ENCODE peak calls at places on chromosomes 11 and 22, in ten cellular contexts. One of them, this sample, is unnamed.

GRCh38 chr11:62647609-62648005 is 1.2 kb upstream of the GANAB start:
- DNase-seq in activated T-cell treated with anti-CD3 and anti-CD28 coated beads, Interleukin-2, amount 50 U/mL, for 1 hour: no peak
- DNase-seq in HFFc6: no peak
- DNase-seq in stimulated activated CD4-positive, alpha-beta T cell treated with anti-CD3 and anti-CD28 coated beads, Interleukin-2, amount 100 ng/mL, for 4 hours: no peak
- DNase-seq in COR-L47: no peak
- DNase-seq in HCT116: no peak
- DNase-seq in EL: no peak
- DNase-seq in stimulated activated naive CD8-positive, alpha-beta T cell treated with anti-CD3 and anti-CD28 coated beads, Interleukin-15, amount 100 ng/mL, for 72 hours: no peak
- DNase-seq in neural progenitor cell: no peak
- DNase-seq in T-helper 9 cell: no peak
- DNase-seq in this sample: no peak

GRCh38 chr11:107017433-107018227 is 646 bp downstream of the GUCY1A2 start:
- DNase-seq in activated T-cell treated with anti-CD3 and anti-CD28 coated beads, Interleukin-2, amount 50 U/mL, for 1 hour: no peak
- DNase-seq in HFFc6: no peak
- DNase-seq in stimulated activated CD4-positive, alpha-beta T cell treated with anti-CD3 and anti-CD28 coated beads, Interleukin-2, amount 100 ng/mL, for 4 hours: no peak
- DNase-seq in COR-L47: peak
- DNase-seq in HCT116: no peak
- DNase-seq in EL: peak
- DNase-seq in stimulated activated naive CD8-positive, alpha-beta T cell treated with anti-CD3 and anti-CD28 coated beads, Interleukin-15, amount 100 ng/mL, for 72 hours: peak
- DNase-seq in neural progenitor cell: peak
- DNase-seq in T-helper 9 cell: no peak
- DNase-seq in this sample: peak

GRCh38 chr11:120931057-120931779 is 92.7 kb upstream of the TBCEL start:
- DNase-seq in activated T-cell treated with anti-CD3 and anti-CD28 coated beads, Interleukin-2, amount 50 U/mL, for 1 hour: no peak
- DNase-seq in HFFc6: no peak
- DNase-seq in stimulated activated CD4-positive, alpha-beta T cell treated with anti-CD3 and anti-CD28 coated beads, Interleukin-2, amount 100 ng/mL, for 4 hours: no peak
- DNase-seq in COR-L47: no peak
- DNase-seq in HCT116: no peak
- DNase-seq in EL: no peak
- DNase-seq in stimulated activated naive CD8-positive, alpha-beta T cell treated with anti-CD3 and anti-CD28 coated beads, Interleukin-15, amount 100 ng/mL, for 72 hours: no peak
- DNase-seq in neural progenitor cell: no peak
- DNase-seq in T-helper 9 cell: no peak
- DNase-seq in this sample: no peak

GRCh38 chr11:118622376-118623290 is 15.2 kb downstream of the PHLDB1 start:
- DNase-seq in activated T-cell treated with anti-CD3 and anti-CD28 coated beads, Interleukin-2, amount 50 U/mL, for 1 hour: no peak
- DNase-seq in HFFc6: peak
- DNase-seq in stimulated activated CD4-positive, alpha-beta T cell treated with anti-CD3 and anti-CD28 coated beads, Interleukin-2, amount 100 ng/mL, for 4 hours: no peak
- DNase-seq in COR-L47: peak
- DNase-seq in HCT116: peak
- DNase-seq in EL: peak
- DNase-seq in stimulated activated naive CD8-positive, alpha-beta T cell treated with anti-CD3 and anti-CD28 coated beads, Interleukin-15, amount 100 ng/mL, for 72 hours: no peak
- DNase-seq in neural progenitor cell: peak
- DNase-seq in T-helper 9 cell: no peak
- DNase-seq in this sample: no peak

GRCh38 chr11:17827006-17827405 is 92.4 kb downstream of the KCNC1 start:
- DNase-seq in activated T-cell treated with anti-CD3 and anti-CD28 coated beads, Interleukin-2, amount 50 U/mL, for 1 hour: no peak
- DNase-seq in HFFc6: no peak
- DNase-seq in stimulated activated CD4-positive, alpha-beta T cell treated with anti-CD3 and anti-CD28 coated beads, Interleukin-2, amount 100 ng/mL, for 4 hours: no peak
- DNase-seq in COR-L47: peak
- DNase-seq in HCT116: no peak
- DNase-seq in EL: no peak
- DNase-seq in stimulated activated naive CD8-positive, alpha-beta T cell treated with anti-CD3 and anti-CD28 coated beads, Interleukin-15, amount 100 ng/mL, for 72 hours: no peak
- DNase-seq in neural progenitor cell: peak
- DNase-seq in T-helper 9 cell: no peak
- DNase-seq in this sample: no peak

GRCh38 chr11:10673476-10674062 is 20.0 kb downstream of the IRAG1 start:
- DNase-seq in activated T-cell treated with anti-CD3 and anti-CD28 coated beads, Interleukin-2, amount 50 U/mL, for 1 hour: no peak
- DNase-seq in HFFc6: no peak
- DNase-seq in stimulated activated CD4-positive, alpha-beta T cell treated with anti-CD3 and anti-CD28 coated beads, Interleukin-2, amount 100 ng/mL, for 4 hours: no peak
- DNase-seq in COR-L47: no peak
- DNase-seq in HCT116: no peak
- DNase-seq in EL: no peak
- DNase-seq in stimulated activated naive CD8-positive, alpha-beta T cell treated with anti-CD3 and anti-CD28 coated beads, Interleukin-15, amount 100 ng/mL, for 72 hours: no peak
- DNase-seq in neural progenitor cell: no peak
- DNase-seq in T-helper 9 cell: no peak
- DNase-seq in this sample: no peak

GRCh38 chr22:40294696-40295095 is 51.6 kb upstream of the ADSL start:
- DNase-seq in activated T-cell treated with anti-CD3 and anti-CD28 coated beads, Interleukin-2, amount 50 U/mL, for 1 hour: no peak
- DNase-seq in HFFc6: no peak
- DNase-seq in stimulated activated CD4-positive, alpha-beta T cell treated with anti-CD3 and anti-CD28 coated beads, Interleukin-2, amount 100 ng/mL, for 4 hours: no peak
- DNase-seq in COR-L47: no peak
- DNase-seq in HCT116: no peak
- DNase-seq in EL: no peak
- DNase-seq in stimulated activated naive CD8-positive, alpha-beta T cell treated with anti-CD3 and anti-CD28 coated beads, Interleukin-15, amount 100 ng/mL, for 72 hours: no peak
- DNase-seq in neural progenitor cell: no peak
- DNase-seq in T-helper 9 cell: no peak
- DNase-seq in this sample: no peak

GRCh38 chr11:65572356-65573043 is at the start of gene FAM89B:
- DNase-seq in activated T-cell treated with anti-CD3 and anti-CD28 coated beads, Interleukin-2, amount 50 U/mL, for 1 hour: peak
- DNase-seq in HFFc6: peak
- DNase-seq in stimulated activated CD4-positive, alpha-beta T cell treated with anti-CD3 and anti-CD28 coated beads, Interleukin-2, amount 100 ng/mL, for 4 hours: peak
- DNase-seq in COR-L47: peak
- DNase-seq in HCT116: no peak
- DNase-seq in EL: peak
- DNase-seq in stimulated activated naive CD8-positive, alpha-beta T cell treated with anti-CD3 and anti-CD28 coated beads, Interleukin-15, amount 100 ng/mL, for 72 hours: peak
- DNase-seq in neural progenitor cell: peak
- DNase-seq in T-helper 9 cell: peak
- DNase-seq in this sample: peak

GRCh38 chr11:76670475-76671235 is at the start of gene LRRC32:
- DNase-seq in activated T-cell treated with anti-CD3 and anti-CD28 coated beads, Interleukin-2, amount 50 U/mL, for 1 hour: peak
- DNase-seq in HFFc6: no peak
- DNase-seq in stimulated activated CD4-positive, alpha-beta T cell treated with anti-CD3 and anti-CD28 coated beads, Interleukin-2, amount 100 ng/mL, for 4 hours: no peak
- DNase-seq in COR-L47: no peak
- DNase-seq in HCT116: no peak
- DNase-seq in EL: no peak
- DNase-seq in stimulated activated naive CD8-positive, alpha-beta T cell treated with anti-CD3 and anti-CD28 coated beads, Interleukin-15, amount 100 ng/mL, for 72 hours: peak
- DNase-seq in neural progenitor cell: peak
- DNase-seq in T-helper 9 cell: no peak
- DNase-seq in this sample: peak

GRCh38 chr11:134466035-134466908 is 54.2 kb upstream of the B3GAT1 start:
- DNase-seq in activated T-cell treated with anti-CD3 and anti-CD28 coated beads, Interleukin-2, amount 50 U/mL, for 1 hour: no peak
- DNase-seq in HFFc6: no peak
- DNase-seq in stimulated activated CD4-positive, alpha-beta T cell treated with anti-CD3 and anti-CD28 coated beads, Interleukin-2, amount 100 ng/mL, for 4 hours: no peak
- DNase-seq in COR-L47: no peak
- DNase-seq in HCT116: no peak
- DNase-seq in EL: no peak
- DNase-seq in stimulated activated naive CD8-positive, alpha-beta T cell treated with anti-CD3 and anti-CD28 coated beads, Interleukin-15, amount 100 ng/mL, for 72 hours: no peak
- DNase-seq in neural progenitor cell: peak
- DNase-seq in T-helper 9 cell: no peak
- DNase-seq in this sample: no peak

GRCh38 chr11:111976614-111977140 is 39.5 kb downstream of the DIXDC1 start:
- DNase-seq in activated T-cell treated with anti-CD3 and anti-CD28 coated beads, Interleukin-2, amount 50 U/mL, for 1 hour: no peak
- DNase-seq in HFFc6: no peak
- DNase-seq in stimulated activated CD4-positive, alpha-beta T cell treated with anti-CD3 and anti-CD28 coated beads, Interleukin-2, amount 100 ng/mL, for 4 hours: no peak
- DNase-seq in COR-L47: no peak
- DNase-seq in HCT116: no peak
- DNase-seq in EL: peak
- DNase-seq in stimulated activated naive CD8-positive, alpha-beta T cell treated with anti-CD3 and anti-CD28 coated beads, Interleukin-15, amount 100 ng/mL, for 72 hours: no peak
- DNase-seq in neural progenitor cell: no peak
- DNase-seq in T-helper 9 cell: no peak
- DNase-seq in this sample: no peak

GRCh38 chr22:26548303-26548702 is 36.0 kb upstream of the TFIP11 start:
- DNase-seq in activated T-cell treated with anti-CD3 and anti-CD28 coated beads, Interleukin-2, amount 50 U/mL, for 1 hour: no peak
- DNase-seq in HFFc6: no peak
- DNase-seq in stimulated activated CD4-positive, alpha-beta T cell treated with anti-CD3 and anti-CD28 coated beads, Interleukin-2, amount 100 ng/mL, for 4 hours: no peak
- DNase-seq in COR-L47: no peak
- DNase-seq in HCT116: no peak
- DNase-seq in EL: no peak
- DNase-seq in stimulated activated naive CD8-positive, alpha-beta T cell treated with anti-CD3 and anti-CD28 coated beads, Interleukin-15, amount 100 ng/mL, for 72 hours: no peak
- DNase-seq in neural progenitor cell: no peak
- DNase-seq in T-helper 9 cell: no peak
- DNase-seq in this sample: no peak

GRCh38 chr22:26471522-26471921 is 12.1 kb downstream of the HPS4 start:
- DNase-seq in activated T-cell treated with anti-CD3 and anti-CD28 coated beads, Interleukin-2, amount 50 U/mL, for 1 hour: no peak
- DNase-seq in HFFc6: peak
- DNase-seq in stimulated activated CD4-positive, alpha-beta T cell treated with anti-CD3 and anti-CD28 coated beads, Interleukin-2, amount 100 ng/mL, for 4 hours: no peak
- DNase-seq in COR-L47: no peak
- DNase-seq in HCT116: peak
- DNase-seq in EL: peak
- DNase-seq in stimulated activated naive CD8-positive, alpha-beta T cell treated with anti-CD3 and anti-CD28 coated beads, Interleukin-15, amount 100 ng/mL, for 72 hours: no peak
- DNase-seq in neural progenitor cell: no peak
- DNase-seq in T-helper 9 cell: no peak
- DNase-seq in this sample: peak

GRCh38 chr22:43378011-43378704 is 33.7 kb upstream of the MPPED1 start:
- DNase-seq in activated T-cell treated with anti-CD3 and anti-CD28 coated beads, Interleukin-2, amount 50 U/mL, for 1 hour: no peak
- DNase-seq in HFFc6: no peak
- DNase-seq in stimulated activated CD4-positive, alpha-beta T cell treated with anti-CD3 and anti-CD28 coated beads, Interleukin-2, amount 100 ng/mL, for 4 hours: no peak
- DNase-seq in COR-L47: no peak
- DNase-seq in HCT116: no peak
- DNase-seq in EL: peak
- DNase-seq in stimulated activated naive CD8-positive, alpha-beta T cell treated with anti-CD3 and anti-CD28 coated beads, Interleukin-15, amount 100 ng/mL, for 72 hours: no peak
- DNase-seq in neural progenitor cell: no peak
- DNase-seq in T-helper 9 cell: no peak
- DNase-seq in this sample: peak

GRCh38 chr22:17167486-17167885 is 8.4 kb upstream of the HDHD5 start:
- DNase-seq in activated T-cell treated with anti-CD3 and anti-CD28 coated beads, Interleukin-2, amount 50 U/mL, for 1 hour: no peak
- DNase-seq in HFFc6: no peak
- DNase-seq in stimulated activated CD4-positive, alpha-beta T cell treated with anti-CD3 and anti-CD28 coated beads, Interleukin-2, amount 100 ng/mL, for 4 hours: no peak
- DNase-seq in COR-L47: no peak
- DNase-seq in HCT116: no peak
- DNase-seq in EL: no peak
- DNase-seq in stimulated activated naive CD8-positive, alpha-beta T cell treated with anti-CD3 and anti-CD28 coated beads, Interleukin-15, amount 100 ng/mL, for 72 hours: no peak
- DNase-seq in neural progenitor cell: no peak
- DNase-seq in T-helper 9 cell: no peak
- DNase-seq in this sample: no peak

GRCh38 chr11:111376453-111376871 is 2.6 kb downstream of the POU2AF1 start:
- DNase-seq in activated T-cell treated with anti-CD3 and anti-CD28 coated beads, Interleukin-2, amount 50 U/mL, for 1 hour: no peak
- DNase-seq in HFFc6: no peak
- DNase-seq in stimulated activated CD4-positive, alpha-beta T cell treated with anti-CD3 and anti-CD28 coated beads, Interleukin-2, amount 100 ng/mL, for 4 hours: no peak
- DNase-seq in COR-L47: no peak
- DNase-seq in HCT116: no peak
- DNase-seq in EL: no peak
- DNase-seq in stimulated activated naive CD8-positive, alpha-beta T cell treated with anti-CD3 and anti-CD28 coated beads, Interleukin-15, amount 100 ng/mL, for 72 hours: no peak
- DNase-seq in neural progenitor cell: no peak
- DNase-seq in T-helper 9 cell: no peak
- DNase-seq in this sample: no peak

GRCh38 chr11:110786226-110786902 is 74.1 kb upstream of the ARHGAP20 start:
- DNase-seq in activated T-cell treated with anti-CD3 and anti-CD28 coated beads, Interleukin-2, amount 50 U/mL, for 1 hour: no peak
- DNase-seq in HFFc6: no peak
- DNase-seq in stimulated activated CD4-positive, alpha-beta T cell treated with anti-CD3 and anti-CD28 coated beads, Interleukin-2, amount 100 ng/mL, for 4 hours: no peak
- DNase-seq in COR-L47: no peak
- DNase-seq in HCT116: no peak
- DNase-seq in EL: no peak
- DNase-seq in stimulated activated naive CD8-positive, alpha-beta T cell treated with anti-CD3 and anti-CD28 coated beads, Interleukin-15, amount 100 ng/mL, for 72 hours: no peak
- DNase-seq in neural progenitor cell: no peak
- DNase-seq in T-helper 9 cell: no peak
- DNase-seq in this sample: no peak

GRCh38 chr22:41762980-41763779 is 37.3 kb upstream of the CCDC134 start:
- DNase-seq in activated T-cell treated with anti-CD3 and anti-CD28 coated beads, Interleukin-2, amount 50 U/mL, for 1 hour: peak
- DNase-seq in HFFc6: no peak
- DNase-seq in stimulated activated CD4-positive, alpha-beta T cell treated with anti-CD3 and anti-CD28 coated beads, Interleukin-2, amount 100 ng/mL, for 4 hours: no peak
- DNase-seq in COR-L47: peak
- DNase-seq in HCT116: peak
- DNase-seq in EL: peak
- DNase-seq in stimulated activated naive CD8-positive, alpha-beta T cell treated with anti-CD3 and anti-CD28 coated beads, Interleukin-15, amount 100 ng/mL, for 72 hours: no peak
- DNase-seq in neural progenitor cell: peak
- DNase-seq in T-helper 9 cell: peak
- DNase-seq in this sample: peak

GRCh38 chr11:17786824-17787525 is 52.4 kb downstream of the KCNC1 start:
- DNase-seq in activated T-cell treated with anti-CD3 and anti-CD28 coated beads, Interleukin-2, amount 50 U/mL, for 1 hour: no peak
- DNase-seq in HFFc6: peak
- DNase-seq in stimulated activated CD4-positive, alpha-beta T cell treated with anti-CD3 and anti-CD28 coated beads, Interleukin-2, amount 100 ng/mL, for 4 hours: no peak
- DNase-seq in COR-L47: no peak
- DNase-seq in HCT116: peak
- DNase-seq in EL: peak
- DNase-seq in stimulated activated naive CD8-positive, alpha-beta T cell treated with anti-CD3 and anti-CD28 coated beads, Interleukin-15, amount 100 ng/mL, for 72 hours: no peak
- DNase-seq in neural progenitor cell: peak
- DNase-seq in T-helper 9 cell: no peak
- DNase-seq in this sample: no peak

GRCh38 chr11:19428206-19429001 is 187.7 kb upstream of the E2F8 start:
- DNase-seq in activated T-cell treated with anti-CD3 and anti-CD28 coated beads, Interleukin-2, amount 50 U/mL, for 1 hour: no peak
- DNase-seq in HFFc6: no peak
- DNase-seq in stimulated activated CD4-positive, alpha-beta T cell treated with anti-CD3 and anti-CD28 coated beads, Interleukin-2, amount 100 ng/mL, for 4 hours: no peak
- DNase-seq in COR-L47: no peak
- DNase-seq in HCT116: no peak
- DNase-seq in EL: no peak
- DNase-seq in stimulated activated naive CD8-positive, alpha-beta T cell treated with anti-CD3 and anti-CD28 coated beads, Interleukin-15, amount 100 ng/mL, for 72 hours: no peak
- DNase-seq in neural progenitor cell: peak
- DNase-seq in T-helper 9 cell: no peak
- DNase-seq in this sample: peak

GRCh38 chr22:21816787-21817496 is 50.5 kb downstream of the MAPK1 start:
- DNase-seq in activated T-cell treated with anti-CD3 and anti-CD28 coated beads, Interleukin-2, amount 50 U/mL, for 1 hour: peak
- DNase-seq in HFFc6: peak
- DNase-seq in stimulated activated CD4-positive, alpha-beta T cell treated with anti-CD3 and anti-CD28 coated beads, Interleukin-2, amount 100 ng/mL, for 4 hours: peak
- DNase-seq in COR-L47: no peak
- DNase-seq in HCT116: no peak
- DNase-seq in EL: peak
- DNase-seq in stimulated activated naive CD8-positive, alpha-beta T cell treated with anti-CD3 and anti-CD28 coated beads, Interleukin-15, amount 100 ng/mL, for 72 hours: no peak
- DNase-seq in neural progenitor cell: no peak
- DNase-seq in T-helper 9 cell: no peak
- DNase-seq in this sample: peak

GRCh38 chr22:42780070-42780540 is 59.4 kb upstream of the A4GALT start:
- DNase-seq in activated T-cell treated with anti-CD3 and anti-CD28 coated beads, Interleukin-2, amount 50 U/mL, for 1 hour: peak
- DNase-seq in HFFc6: peak
- DNase-seq in stimulated activated CD4-positive, alpha-beta T cell treated with anti-CD3 and anti-CD28 coated beads, Interleukin-2, amount 100 ng/mL, for 4 hours: peak
- DNase-seq in COR-L47: peak
- DNase-seq in HCT116: peak
- DNase-seq in EL: peak
- DNase-seq in stimulated activated naive CD8-positive, alpha-beta T cell treated with anti-CD3 and anti-CD28 coated beads, Interleukin-15, amount 100 ng/mL, for 72 hours: peak
- DNase-seq in neural progenitor cell: peak
- DNase-seq in T-helper 9 cell: peak
- DNase-seq in this sample: peak

GRCh38 chr22:44172370-44173108 is 8.2 kb upstream of the PARVG start:
- DNase-seq in activated T-cell treated with anti-CD3 and anti-CD28 coated beads, Interleukin-2, amount 50 U/mL, for 1 hour: no peak
- DNase-seq in HFFc6: no peak
- DNase-seq in stimulated activated CD4-positive, alpha-beta T cell treated with anti-CD3 and anti-CD28 coated beads, Interleukin-2, amount 100 ng/mL, for 4 hours: no peak
- DNase-seq in COR-L47: peak
- DNase-seq in HCT116: no peak
- DNase-seq in EL: no peak
- DNase-seq in stimulated activated naive CD8-positive, alpha-beta T cell treated with anti-CD3 and anti-CD28 coated beads, Interleukin-15, amount 100 ng/mL, for 72 hours: no peak
- DNase-seq in neural progenitor cell: peak
- DNase-seq in T-helper 9 cell: no peak
- DNase-seq in this sample: no peak

GRCh38 chr11:103842795-103843194 is 193.6 kb upstream of the DDI1 start:
- DNase-seq in activated T-cell treated with anti-CD3 and anti-CD28 coated beads, Interleukin-2, amount 50 U/mL, for 1 hour: no peak
- DNase-seq in HFFc6: peak
- DNase-seq in stimulated activated CD4-positive, alpha-beta T cell treated with anti-CD3 and anti-CD28 coated beads, Interleukin-2, amount 100 ng/mL, for 4 hours: no peak
- DNase-seq in COR-L47: peak
- DNase-seq in HCT116: no peak
- DNase-seq in EL: peak
- DNase-seq in stimulated activated naive CD8-positive, alpha-beta T cell treated with anti-CD3 and anti-CD28 coated beads, Interleukin-15, amount 100 ng/mL, for 72 hours: no peak
- DNase-seq in neural progenitor cell: peak
- DNase-seq in T-helper 9 cell: no peak
- DNase-seq in this sample: no peak

GRCh38 chr22:29330753-29331152 is 15.3 kb upstream of the RASL10A start:
- DNase-seq in activated T-cell treated with anti-CD3 and anti-CD28 coated beads, Interleukin-2, amount 50 U/mL, for 1 hour: no peak
- DNase-seq in HFFc6: peak
- DNase-seq in stimulated activated CD4-positive, alpha-beta T cell treated with anti-CD3 and anti-CD28 coated beads, Interleukin-2, amount 100 ng/mL, for 4 hours: no peak
- DNase-seq in COR-L47: no peak
- DNase-seq in HCT116: no peak
- DNase-seq in EL: peak
- DNase-seq in stimulated activated naive CD8-positive, alpha-beta T cell treated with anti-CD3 and anti-CD28 coated beads, Interleukin-15, amount 100 ng/mL, for 72 hours: no peak
- DNase-seq in neural progenitor cell: no peak
- DNase-seq in T-helper 9 cell: no peak
- DNase-seq in this sample: no peak

GRCh38 chr11:114400222-114400973 is at the start of the genes C11orf71 and RBM7:
- DNase-seq in activated T-cell treated with anti-CD3 and anti-CD28 coated beads, Interleukin-2, amount 50 U/mL, for 1 hour: peak
- DNase-seq in HFFc6: peak
- DNase-seq in stimulated activated CD4-positive, alpha-beta T cell treated with anti-CD3 and anti-CD28 coated beads, Interleukin-2, amount 100 ng/mL, for 4 hours: peak
- DNase-seq in COR-L47: peak
- DNase-seq in HCT116: peak
- DNase-seq in EL: peak
- DNase-seq in stimulated activated naive CD8-positive, alpha-beta T cell treated with anti-CD3 and anti-CD28 coated beads, Interleukin-15, amount 100 ng/mL, for 72 hours: peak
- DNase-seq in neural progenitor cell: peak
- DNase-seq in T-helper 9 cell: peak
- DNase-seq in this sample: peak

GRCh38 chr11:121533556-121534050 is 80.8 kb upstream of the SORL1-AS1 start:
- DNase-seq in activated T-cell treated with anti-CD3 and anti-CD28 coated beads, Interleukin-2, amount 50 U/mL, for 1 hour: no peak
- DNase-seq in HFFc6: no peak
- DNase-seq in stimulated activated CD4-positive, alpha-beta T cell treated with anti-CD3 and anti-CD28 coated beads, Interleukin-2, amount 100 ng/mL, for 4 hours: no peak
- DNase-seq in COR-L47: no peak
- DNase-seq in HCT116: no peak
- DNase-seq in EL: no peak
- DNase-seq in stimulated activated naive CD8-positive, alpha-beta T cell treated with anti-CD3 and anti-CD28 coated beads, Interleukin-15, amount 100 ng/mL, for 72 hours: no peak
- DNase-seq in neural progenitor cell: no peak
- DNase-seq in T-helper 9 cell: no peak
- DNase-seq in this sample: no peak

GRCh38 chr11:4040461-4040860 is 54.1 kb upstream of the RRM1 start:
- DNase-seq in activated T-cell treated with anti-CD3 and anti-CD28 coated beads, Interleukin-2, amount 50 U/mL, for 1 hour: no peak
- DNase-seq in HFFc6: no peak
- DNase-seq in stimulated activated CD4-positive, alpha-beta T cell treated with anti-CD3 and anti-CD28 coated beads, Interleukin-2, amount 100 ng/mL, for 4 hours: no peak
- DNase-seq in COR-L47: no peak
- DNase-seq in HCT116: no peak
- DNase-seq in EL: no peak
- DNase-seq in stimulated activated naive CD8-positive, alpha-beta T cell treated with anti-CD3 and anti-CD28 coated beads, Interleukin-15, amount 100 ng/mL, for 72 hours: no peak
- DNase-seq in neural progenitor cell: no peak
- DNase-seq in T-helper 9 cell: no peak
- DNase-seq in this sample: no peak